ENCODE peak calls at places on chromosomes 5 and 9, in nine cellular contexts. O is GM13977, E is NB4, M is cardiac fibroblast, Q is thyroid gland, A is lower lobe of right lung, J is fibroblast of lung, I is neural crest cell, S is progenitor cell of endocrine pancreas. X is an unnamed sample.

GRCh38 chr9:967436-967835 is 9.0 kb upstream of the DMRT3 start:
- DNase-seq in O (no peak), J (no peak), M (no peak), E (peak; percentile 53), S (no peak), Q (no peak), A (no peak), I (no peak), X (no peak)

GRCh38 chr5:6291961-6292360 is 86.4 kb downstream of the MED10 start:
- DNase-seq in O (no peak), A (no peak), S (no peak), I (no peak), E (peak; percentile 31), J (no peak), Q (no peak), M (peak; percentile 11), X (no peak)

GRCh38 chr9:112072721-112073553 is 102.2 kb downstream of the SUSD1 start:
- DNase-seq in E (no peak), O (no peak), J (peak; percentile 91), Q (no peak), M (peak; percentile 98), I (no peak), A (no peak), S (no peak), X (no peak)

GRCh38 chr5:31495336-31495735 is 36.6 kb downstream of the DROSHA start:
- DNase-seq in O (no peak), I (no peak), A (no peak), E (no peak), J (no peak), S (no peak), M (no peak), Q (no peak), X (no peak)

GRCh38 chr9:121876212-121876611 is 216.9 kb downstream of the TTLL11 start:
- DNase-seq in Q (no peak), A (no peak), O (no peak), I (no peak), E (no peak), J (no peak), S (no peak), M (no peak), X (no peak)

GRCh38 chr5:83562817-83563557 is 91.4 kb downstream of the VCAN start:
- DNase-seq in A (no peak), Q (no peak), J (peak; percentile 70), S (no peak), I (no peak), E (no peak), M (peak; percentile 55), O (no peak), X (no peak)

GRCh38 chr5:125508225-125508624 is 761.8 kb upstream of the ZNF608 start:
- DNase-seq in E (no peak), M (no peak), J (no peak), S (no peak), I (no peak), O (no peak), Q (no peak), A (no peak), X (no peak)

GRCh38 chr5:159764283-159764927 is 151.9 kb upstream of the ADRA1B start:
- DNase-seq in J (peak; percentile 71), A (no peak), O (no peak), E (peak; percentile 76), I (no peak), M (peak; percentile 88), S (no peak), Q (no peak), X (no peak)

DNA sequence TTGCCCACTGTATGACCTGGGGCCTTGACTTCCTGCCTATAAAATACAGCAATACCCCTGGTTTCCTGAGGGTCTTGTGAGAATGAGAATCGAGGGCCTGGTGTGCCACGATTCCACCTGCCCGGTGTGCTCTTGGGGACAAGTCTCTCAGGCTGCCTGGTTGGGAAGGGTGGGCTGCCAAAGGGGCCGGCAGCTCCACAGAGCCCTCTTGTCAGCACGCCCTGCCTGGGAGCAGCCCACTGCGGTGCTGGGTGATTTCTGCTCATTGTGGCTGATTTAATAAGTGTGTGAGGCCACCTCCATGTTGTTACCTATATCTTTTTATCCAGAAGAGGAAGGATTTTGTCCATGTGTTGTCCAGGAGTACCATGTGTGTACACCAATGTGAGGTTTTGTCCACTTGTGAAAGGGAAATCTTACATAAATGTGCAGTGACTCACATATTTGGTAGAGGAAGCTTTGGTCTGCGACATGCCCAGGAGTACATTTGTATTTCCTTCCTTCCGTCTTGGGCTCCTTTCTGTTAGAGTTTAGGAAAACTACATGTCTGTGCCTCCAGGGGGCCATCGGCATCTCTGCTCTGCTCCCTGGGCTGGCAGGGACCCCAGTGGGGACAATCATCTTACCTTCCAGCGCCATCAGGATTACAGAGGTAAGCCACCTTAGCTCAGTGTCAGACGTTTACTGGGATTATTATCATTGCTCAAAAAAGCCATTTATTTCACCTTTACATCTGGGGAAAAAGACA is 108.6 kb downstream of the PHF2 start:
- DNase-seq in I (no peak), A (no peak), S (peak; percentile 9), J (no peak), Q (no peak), M (peak; percentile 37), O (no peak), E (peak; percentile 25), X (peak; percentile 38)
- TF ChIP-seq CTCF in I (peak; percentile 46), A (no peak), S (peak; percentile 54), J (no peak), Q (no peak), M (peak; percentile 41), O (no peak), E (peak; percentile 4), X (no peak)

GRCh38 chr5:156052697-156053455 is 274.1 kb upstream of the SGCD start:
- DNase-seq in E (no peak), M (no peak), I (no peak), J (no peak), S (no peak), O (no peak), A (no peak), Q (no peak), X (no peak)

GRCh38 chr5:156051972-156052371 is 275.0 kb upstream of the SGCD start:
- DNase-seq in E (no peak), M (no peak), A (no peak), J (no peak), I (no peak), S (no peak), O (no peak), Q (peak; percentile 19), X (no peak)
- TF ChIP-seq CTCF in E (no peak), M (no peak), A (no peak), J (no peak), I (no peak), S (peak; percentile 16), O (no peak), Q (no peak), X (no peak)

GRCh38 chr9:120336753-120337090 is 243.2 kb downstream of the CDK5RAP2 start:
- DNase-seq in Q (no peak), J (no peak), O (no peak), I (no peak), S (no peak), A (no peak), M (no peak), E (no peak), X (no peak)
- TF ChIP-seq CTCF in Q (no peak), J (no peak), O (no peak), I (no peak), S (peak; percentile 7), A (no peak), M (no peak), E (no peak), X (no peak)

GRCh38 chr5:145811834-145812625 is 23.1 kb downstream of the PRELID2 start:
- DNase-seq in E (peak; percentile 45), I (no peak), Q (no peak), J (peak; percentile 66), S (no peak), M (peak; percentile 81), A (no peak), O (no peak), X (no peak)
- TF ChIP-seq CTCF in E (no peak), I (peak; percentile 41), Q (no peak), J (peak; percentile 38), S (peak; percentile 11), M (peak; percentile 32), A (peak; percentile 23), O (peak; percentile 5), X (no peak)